ENCODE peak calls at places on chromosomes 6 and 20, in ten cellular contexts. A is testis, H is neural crest cell, P is transverse colon, R is brain microvascular endothelial cell, V is ascending aorta, L is MM.1S, Q is progenitor cell of endocrine pancreas, J is right lobe of liver, I is Peyer's patch. F is an unnamed sample.

GRCh38 chr6:156957931-156958547 is 180.9 kb downstream of the ARID1B start:
- DNase-seq in A (no peak), V (no peak), R (no peak), P (no peak), Q (no peak), H (no peak), I (no peak), L (no peak), J (no peak), F (no peak)

GRCh38 chr20:19709635-19710335 is 48.3 kb upstream of the RIN2 start:
- DNase-seq in P (no peak), L (no peak), R (no peak), Q (no peak), V (peak; percentile 8), I (no peak), J (no peak), A (no peak), H (no peak), F (no peak)

GRCh38 chr20:21436186-21436585 is 38.9 kb upstream of the NKX2-4 start:
- DNase-seq in H (no peak), A (no peak), P (no peak), I (no peak), V (no peak), L (no peak), Q (no peak), J (no peak), R (peak; percentile 88), F (no peak)

GRCh38 chr6:111841822-111842221 is 31.4 kb downstream of the FYN start:
- DNase-seq in I (no peak), P (peak; percentile 48), V (no peak), Q (no peak), A (no peak), L (no peak), R (peak; percentile 86), J (no peak), H (no peak), F (no peak)

GRCh38 chr20:58416832-58417231 is 27.8 kb downstream of the VAPB start:
- DNase-seq in R (no peak), Q (no peak), V (no peak), I (no peak), L (no peak), P (no peak), J (no peak), H (no peak), A (no peak), F (no peak)

GRCh38 chr6:27617046-27617687 is 144.3 kb upstream of the ZNF184 start:
- DNase-seq in J (no peak), A (no peak), R (peak; percentile 16), L (no peak), Q (no peak), I (no peak), P (no peak), H (no peak), V (no peak), F (no peak)

GRCh38 chr20:51463560-51463959 is 79.0 kb downstream of the NFATC2 start:
- DNase-seq in V (no peak), L (no peak), R (no peak), P (no peak), J (no peak), I (no peak), H (no peak), Q (no peak), A (no peak), F (no peak)

GRCh38 chr6:45439861-45440388 is 62.2 kb upstream of the SUPT3H start:
- DNase-seq in P (no peak), A (no peak), R (no peak), H (no peak), V (no peak), L (no peak), I (no peak), J (no peak), Q (no peak), F (no peak)

GRCh38 chr6:2854394-2854982 is 12.8 kb upstream of the SERPINB1 start:
- DNase-seq in I (peak; percentile 40), P (no peak), J (no peak), H (no peak), A (no peak), L (no peak), R (peak; percentile 65), V (no peak), Q (no peak), F (no peak)

GRCh38 chr20:57600324-57601210 is 19.7 kb downstream of the ZBP1 start:
- DNase-seq in H (no peak), A (no peak), R (peak; percentile 17), J (peak; percentile 24), V (no peak), Q (no peak), I (no peak), P (no peak), L (no peak), F (no peak)

GRCh38 chr6:121356575-121356974 is 22.3 kb upstream of the TBC1D32 start:
- DNase-seq in Q (no peak), P (no peak), A (no peak), V (no peak), H (no peak), I (no peak), L (no peak), R (no peak), J (no peak), F (no peak)
- TF ChIP-seq CTCF in Q (peak; percentile 27), P (no peak), A (no peak), V (no peak), H (peak; percentile 33), I (no peak), L (no peak), R (no peak), J (no peak), F (no peak)

DNA sequence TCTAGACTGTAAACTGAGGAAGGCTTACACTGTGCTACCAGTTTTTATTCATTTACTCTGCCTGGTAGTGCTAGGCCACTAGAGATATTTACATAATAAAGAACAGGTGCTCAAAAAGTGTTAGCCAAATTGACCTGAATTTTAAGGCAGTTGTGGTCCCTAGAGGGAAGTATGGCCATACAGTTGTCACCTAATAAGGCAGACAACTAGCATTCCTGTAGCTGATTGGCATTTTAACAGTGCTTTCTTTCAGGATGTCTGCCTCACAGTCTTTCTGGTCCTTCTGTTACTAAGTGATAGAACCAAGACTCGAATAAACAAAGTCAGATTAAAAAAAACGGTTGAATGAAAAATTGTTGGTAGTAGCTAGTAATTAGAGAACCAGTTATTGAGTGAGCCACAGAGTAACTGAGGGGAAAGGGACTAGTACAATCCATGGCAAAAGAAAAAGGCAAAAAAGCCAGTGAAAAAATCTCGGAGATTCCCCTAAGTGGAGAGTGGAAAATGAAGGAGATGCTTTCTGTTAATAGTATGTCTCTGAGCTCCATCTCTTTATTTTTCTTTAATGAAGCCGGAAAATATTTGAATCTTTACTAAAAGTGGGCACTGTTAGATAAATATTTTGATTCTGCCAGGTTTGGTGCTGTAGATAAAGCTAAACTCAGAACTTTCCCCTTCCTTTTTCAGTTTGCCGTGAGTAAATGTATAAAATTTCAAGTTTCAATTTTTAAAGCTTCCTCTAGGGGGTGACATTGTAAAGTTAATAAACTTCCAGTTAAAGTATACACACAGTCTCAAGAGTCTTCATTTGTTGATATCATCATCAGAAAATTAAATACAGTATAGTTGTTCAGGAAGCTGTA is 9.1 kb downstream of the VTA1 start:
- DNase-seq in P (no peak), V (no peak), A (no peak), H (no peak), I (no peak), J (no peak), Q (no peak), R (no peak), L (peak; percentile 37), F (no peak)
- TF ChIP-seq CTCF in P (peak; percentile 27), V (no peak), A (no peak), H (peak; percentile 73), I (peak; percentile 37), J (peak; percentile 60), Q (peak; percentile 68), R (no peak), L (peak; percentile 43), F (peak; percentile 49)

GRCh38 chr20:50182336-50182735 is 8.3 kb upstream of the CEBPB start:
- DNase-seq in H (no peak), A (no peak), L (no peak), V (no peak), Q (no peak), I (no peak), R (no peak), J (no peak), P (no peak), F (no peak)

GRCh38 chr20:50175938-50176933 is 14.4 kb upstream of the CEBPB start:
- DNase-seq in L (no peak), Q (no peak), H (no peak), I (no peak), V (no peak), R (no peak), A (no peak), J (no peak), P (no peak), F (no peak)

GRCh38 chr20:50186151-50186885 is 4.3 kb upstream of the CEBPB start:
- DNase-seq in V (peak; percentile 98), I (peak; percentile 93), J (peak; percentile 92), R (peak; percentile 86), Q (peak; percentile 95), L (peak; percentile 75), H (peak; percentile 99), P (peak; percentile 97), A (peak; percentile 98), F (peak; percentile 96)

GRCh38 chr20:50185426-50185825 is 5.2 kb upstream of the CEBPB start:
- DNase-seq in V (no peak), Q (no peak), R (no peak), H (no peak), P (no peak), L (no peak), J (no peak), A (no peak), I (no peak), F (no peak)

GRCh38 chr20:50181344-50181743 is 9.3 kb upstream of the CEBPB start:
- DNase-seq in Q (no peak), I (peak; percentile 27), L (no peak), H (no peak), P (no peak), V (no peak), R (no peak), A (no peak), J (no peak), F (no peak)
- TF ChIP-seq CTCF in Q (no peak), I (no peak), L (no peak), H (no peak), P (no peak), V (no peak), R (no peak), A (no peak), J (no peak), F (no peak)

GRCh38 chr6:109290143-109290931 is 91.9 kb downstream of the CD164 start:
- DNase-seq in L (no peak), P (no peak), J (no peak), H (no peak), R (no peak), Q (no peak), V (no peak), A (no peak), I (peak; percentile 42), F (no peak)
- TF ChIP-seq CTCF in L (no peak), P (no peak), J (no peak), H (no peak), R (no peak), Q (no peak), V (no peak), A (no peak), I (no peak), F (no peak)

F was measured in body of pancreas.